ENCODE peak calls at places on chromosomes 4 and X, in seven cellular contexts. A is progenitor cell of endocrine pancreas, R is NCI-H1930, H is cardiac fibroblast, O is NCI-H1105, D is spleen, S is WTC11. Y is an unnamed sample.

GRCh38 chr4:23382880-23383279 is 507.0 kb downstream of the PPARGC1A start:
- DNase-seq in A (no peak), O (no peak), R (no peak), H (peak; percentile 24), D (no peak), S (no peak), Y (no peak)

GRCh38 chr4:123528501-123529277 is 132.1 kb downstream of the SPRY1 start:
- DNase-seq in H (no peak), O (no peak), R (no peak), D (no peak), S (no peak), A (no peak), Y (no peak)

GRCh38 chr4:52015366-52015765 is 4.8 kb downstream of the LRRC66 start:
- DNase-seq in O (no peak), D (no peak), H (no peak), R (peak; percentile 0), A (no peak), S (no peak), Y (no peak)

GRCh38 chr4:184348311-184349233 is 125.8 kb downstream of the IRF2 start:
- DNase-seq in H (peak; percentile 24), R (no peak), O (no peak), D (no peak), S (no peak), A (no peak), Y (no peak)

GRCh38 chr4:16759781-16760459 is 138.5 kb downstream of the LDB2 start:
- DNase-seq in R (no peak), H (no peak), O (no peak), A (no peak), D (no peak), S (no peak), Y (no peak)

GRCh38 chr4:15653864-15654391 is 1.2 kb downstream of the FBXL5 start:
- DNase-seq in A (no peak), D (no peak), O (peak; percentile 7), R (no peak), S (no peak), H (peak; percentile 77), Y (no peak)

GRCh38 chrX:84339507-84340364 is 151.7 kb upstream of the RPS6KA6 start:
- DNase-seq in D (no peak), R (no peak), O (no peak), A (no peak), H (peak; percentile 40), S (no peak), Y (peak; percentile 6)

GRCh38 chr4:98466868-98467599 is 191.4 kb downstream of the TSPAN5 start:
- DNase-seq in R (no peak), O (no peak), H (peak; percentile 51), A (no peak), D (no peak), S (no peak), Y (no peak)

GRCh38 chrX:30196322-30196721 is 19.0 kb upstream of the MAGEB2 start:
- DNase-seq in R (no peak), O (no peak), D (no peak), A (no peak), S (no peak), H (no peak), Y (no peak)

GRCh38 chr4:183405371-183405770 is 39.1 kb upstream of the CDKN2AIP start:
- DNase-seq in R (no peak), A (no peak), S (no peak), D (no peak), H (no peak), O (no peak), Y (no peak)

Y was measured in NCI-H2107.